ENCODE peak calls at places on chromosomes 4 and X, in six cellular contexts. One of them, this sample, is unnamed.

GRCh38 chr4:147777456-147778091 is 45.7 kb downstream of the ARHGAP10 start:
- DNase-seq in osteocyte: no peak
- DNase-seq in tibial artery: no peak
- DNase-seq in neural progenitor cell: no peak
- DNase-seq in GM20000: no peak
- DNase-seq in type B pancreatic cell: no peak
- DNase-seq in this sample: no peak

GRCh38 chrX:54891573-54891972 is 29.1 kb upstream of the TRO start:
- DNase-seq in osteocyte: no peak
- DNase-seq in tibial artery: no peak
- DNase-seq in neural progenitor cell: peak; percentile 54
- DNase-seq in GM20000: peak; percentile 23
- DNase-seq in type B pancreatic cell: no peak
- DNase-seq in this sample: peak; percentile 28

GRCh38 chrX:32451954-32452518 is 759.3 kb downstream of the DMD start:
- DNase-seq in osteocyte: no peak
- DNase-seq in tibial artery: no peak
- DNase-seq in neural progenitor cell: no peak
- DNase-seq in GM20000: no peak
- DNase-seq in type B pancreatic cell: no peak
- DNase-seq in this sample: no peak

GRCh38 chr4:96603635-96604034 is 763.7 kb downstream of the PDHA2 start:
- DNase-seq in osteocyte: no peak
- DNase-seq in tibial artery: no peak
- DNase-seq in neural progenitor cell: no peak
- DNase-seq in GM20000: no peak
- DNase-seq in type B pancreatic cell: no peak
- DNase-seq in this sample: no peak

GRCh38 chr4:131499139-131499873 is 1649.8 kb upstream of the PCDH10 start:
- DNase-seq in osteocyte: no peak
- DNase-seq in tibial artery: no peak
- DNase-seq in neural progenitor cell: no peak
- DNase-seq in GM20000: no peak
- DNase-seq in type B pancreatic cell: no peak
- DNase-seq in this sample: no peak

GRCh38 chr4:159425749-159426376 is 323.0 kb downstream of the RAPGEF2 start:
- DNase-seq in osteocyte: no peak
- DNase-seq in tibial artery: no peak
- DNase-seq in neural progenitor cell: no peak
- DNase-seq in GM20000: no peak
- DNase-seq in type B pancreatic cell: no peak
- DNase-seq in this sample: no peak

GRCh38 chrX:10600479-10600878 is 19.9 kb downstream of the MID1 start:
- DNase-seq in osteocyte: no peak
- DNase-seq in tibial artery: no peak
- DNase-seq in neural progenitor cell: no peak
- DNase-seq in GM20000: no peak
- DNase-seq in type B pancreatic cell: no peak
- DNase-seq in this sample: no peak

GRCh38 chr4:88219099-88219498 is 60.7 kb upstream of the ABCG2 start:
- DNase-seq in osteocyte: no peak
- DNase-seq in tibial artery: no peak
- DNase-seq in neural progenitor cell: peak; percentile 53
- DNase-seq in GM20000: peak; percentile 45
- DNase-seq in type B pancreatic cell: no peak
- DNase-seq in this sample: peak; percentile 55

GRCh38 chr4:104728380-104729122 is 233.9 kb upstream of the CXXC4 start:
- DNase-seq in osteocyte: no peak
- DNase-seq in tibial artery: no peak
- DNase-seq in neural progenitor cell: no peak
- DNase-seq in GM20000: no peak
- DNase-seq in type B pancreatic cell: no peak
- DNase-seq in this sample: no peak

DNA sequence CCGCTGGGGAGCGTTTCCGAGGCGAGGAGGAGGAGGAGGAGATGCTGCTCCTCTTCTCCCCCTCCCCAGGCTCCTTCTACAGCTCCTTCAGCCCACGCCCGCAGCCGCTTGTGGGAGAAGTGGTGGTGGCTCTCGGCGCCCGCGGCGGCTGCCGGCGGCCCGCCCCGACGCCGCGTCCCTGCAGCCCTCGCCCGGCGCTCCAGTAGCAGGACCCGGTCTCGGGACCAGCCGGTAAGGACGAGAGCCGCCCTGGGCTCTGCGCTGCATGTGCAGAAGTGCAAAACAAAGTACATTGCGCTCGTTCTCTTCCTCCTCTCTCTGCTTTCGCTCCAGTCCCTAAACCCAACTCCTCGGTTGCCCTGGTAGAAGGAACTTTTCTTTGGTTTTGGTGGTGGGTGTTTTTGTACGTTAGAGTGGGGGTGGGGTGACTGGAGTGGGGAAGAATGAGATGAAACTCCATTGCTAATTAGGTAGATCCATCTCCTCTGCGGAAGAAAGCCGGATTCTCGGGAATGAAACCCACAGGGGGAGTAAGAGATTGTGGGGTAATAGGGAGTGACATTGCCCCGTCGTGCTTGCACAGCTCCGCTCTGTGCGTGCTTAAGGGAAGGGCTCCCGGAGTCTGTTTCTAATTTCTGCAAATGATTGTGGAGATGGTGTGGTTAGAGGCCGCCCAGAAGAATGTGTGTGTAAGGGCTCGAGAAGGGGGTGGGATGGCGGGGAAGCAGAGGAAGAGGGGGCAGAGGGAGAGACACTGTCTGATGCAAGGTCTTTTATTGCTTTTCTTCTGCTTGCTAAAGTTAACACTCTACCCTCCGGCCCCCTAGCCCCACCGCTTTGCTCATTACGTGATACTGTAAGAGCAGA is 677 bp downstream of the PTPN13 start:
- DNase-seq in osteocyte: peak; percentile 87
- DNase-seq in tibial artery: peak; percentile 45
- DNase-seq in neural progenitor cell: peak; percentile 78
- DNase-seq in GM20000: peak; percentile 38
- DNase-seq in type B pancreatic cell: peak; percentile 70
- DNase-seq in this sample: peak; percentile 24
- TF ChIP-seq CTCF in osteocyte: peak; percentile 51
- TF ChIP-seq CTCF in tibial artery: no peak
- TF ChIP-seq CTCF in neural progenitor cell: peak; percentile 43
- TF ChIP-seq CTCF in GM20000: no peak
- TF ChIP-seq CTCF in type B pancreatic cell: peak; percentile 63
- TF ChIP-seq CTCF in this sample: no peak

DNA sequence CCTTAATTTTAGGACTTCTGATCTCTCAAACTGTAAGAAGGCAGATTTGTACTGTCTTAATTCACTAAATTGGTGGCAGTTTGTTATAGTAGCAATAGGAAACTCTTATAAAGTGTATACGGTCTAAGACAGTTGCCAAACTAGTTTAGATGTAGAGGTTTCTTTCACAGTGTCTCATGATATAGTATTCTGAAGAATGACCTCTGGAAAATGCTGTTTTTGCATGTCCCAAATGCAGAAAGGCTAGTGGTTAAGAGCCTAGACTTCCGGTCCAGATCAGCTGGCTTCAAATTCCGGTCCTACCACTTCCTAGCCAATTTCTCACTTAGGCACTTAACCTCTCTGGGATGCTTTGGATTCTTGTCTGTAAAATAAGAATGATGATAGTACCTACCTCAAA is 538.5 kb downstream of the CENPC start:
- DNase-seq in osteocyte: no peak
- DNase-seq in tibial artery: no peak
- DNase-seq in neural progenitor cell: no peak
- DNase-seq in GM20000: no peak
- DNase-seq in type B pancreatic cell: no peak
- DNase-seq in this sample: no peak
- TF ChIP-seq CTCF in osteocyte: no peak
- TF ChIP-seq CTCF in tibial artery: no peak
- TF ChIP-seq CTCF in neural progenitor cell: no peak
- TF ChIP-seq CTCF in GM20000: no peak
- TF ChIP-seq CTCF in type B pancreatic cell: no peak
- TF ChIP-seq CTCF in this sample: no peak

GRCh38 chrX:118677318-118677717 is 50.1 kb upstream of the IL13RA1 start:
- DNase-seq in osteocyte: no peak
- DNase-seq in tibial artery: no peak
- DNase-seq in neural progenitor cell: no peak
- DNase-seq in GM20000: no peak
- DNase-seq in type B pancreatic cell: no peak
- DNase-seq in this sample: no peak

GRCh38 chrX:118679290-118679689 is 48.1 kb upstream of the IL13RA1 start:
- DNase-seq in osteocyte: no peak
- DNase-seq in tibial artery: no peak
- DNase-seq in neural progenitor cell: no peak
- DNase-seq in GM20000: no peak
- DNase-seq in type B pancreatic cell: no peak
- DNase-seq in this sample: no peak

GRCh38 chrX:118675966-118676349 is 51.4 kb upstream of the IL13RA1 start:
- DNase-seq in osteocyte: no peak
- DNase-seq in tibial artery: no peak
- DNase-seq in neural progenitor cell: no peak
- DNase-seq in GM20000: no peak
- DNase-seq in type B pancreatic cell: no peak
- DNase-seq in this sample: no peak

DNA sequence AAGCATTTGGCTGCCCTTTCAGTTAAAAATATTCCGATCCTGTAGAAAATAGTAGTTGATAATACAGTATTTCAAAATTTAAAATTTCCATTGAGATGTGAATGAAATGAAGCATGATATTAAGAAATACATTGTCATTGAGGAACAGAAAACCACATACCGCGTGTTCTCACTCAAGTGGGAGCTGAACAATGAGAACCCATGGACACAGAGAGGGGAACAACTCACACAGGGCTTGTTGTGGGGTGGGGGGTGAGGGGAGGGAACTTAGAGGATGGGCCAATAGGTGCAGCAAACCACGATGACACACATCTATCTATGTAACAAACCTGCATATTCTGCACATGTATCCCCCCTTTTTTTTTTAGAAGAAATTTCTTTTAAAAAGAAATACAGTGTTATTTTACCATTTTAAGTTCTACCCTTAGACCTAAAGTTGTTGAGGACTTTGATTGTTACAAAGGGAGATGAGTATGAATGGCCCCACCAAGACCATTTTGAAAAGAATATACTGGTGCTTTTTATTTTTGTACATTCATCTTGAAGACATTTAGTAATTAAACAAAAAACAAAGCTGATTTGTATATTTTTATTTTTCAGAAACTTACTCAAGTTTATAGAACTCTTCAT is 52.0 kb upstream of the IL13RA1 start:
- DNase-seq in osteocyte: no peak
- DNase-seq in tibial artery: no peak
- DNase-seq in neural progenitor cell: no peak
- DNase-seq in GM20000: no peak
- DNase-seq in type B pancreatic cell: no peak
- DNase-seq in this sample: no peak
- TF ChIP-seq CTCF in osteocyte: no peak
- TF ChIP-seq CTCF in tibial artery: no peak
- TF ChIP-seq CTCF in neural progenitor cell: no peak
- TF ChIP-seq CTCF in GM20000: no peak
- TF ChIP-seq CTCF in type B pancreatic cell: no peak
- TF ChIP-seq CTCF in this sample: no peak

GRCh38 chr4:48908687-48909086 is 2.1 kb upstream of the OCIAD2 start:
- DNase-seq in osteocyte: no peak
- DNase-seq in tibial artery: no peak
- DNase-seq in neural progenitor cell: no peak
- DNase-seq in GM20000: no peak
- DNase-seq in type B pancreatic cell: no peak
- DNase-seq in this sample: no peak

GRCh38 chr4:48907706-48908477 is 1.3 kb upstream of the OCIAD2 start:
- DNase-seq in osteocyte: no peak
- DNase-seq in tibial artery: no peak
- DNase-seq in neural progenitor cell: no peak
- DNase-seq in GM20000: no peak
- DNase-seq in type B pancreatic cell: no peak
- DNase-seq in this sample: no peak

GRCh38 chr4:48904541-48905142 is 1.9 kb downstream of the OCIAD2 start:
- DNase-seq in osteocyte: no peak
- DNase-seq in tibial artery: no peak
- DNase-seq in neural progenitor cell: no peak
- DNase-seq in GM20000: no peak
- DNase-seq in type B pancreatic cell: no peak
- DNase-seq in this sample: no peak

GRCh38 chr4:48905363-48906015 is 1.1 kb downstream of the OCIAD2 start:
- DNase-seq in osteocyte: no peak
- DNase-seq in tibial artery: no peak
- DNase-seq in neural progenitor cell: no peak
- DNase-seq in GM20000: no peak
- DNase-seq in type B pancreatic cell: no peak
- DNase-seq in this sample: no peak

DNA sequence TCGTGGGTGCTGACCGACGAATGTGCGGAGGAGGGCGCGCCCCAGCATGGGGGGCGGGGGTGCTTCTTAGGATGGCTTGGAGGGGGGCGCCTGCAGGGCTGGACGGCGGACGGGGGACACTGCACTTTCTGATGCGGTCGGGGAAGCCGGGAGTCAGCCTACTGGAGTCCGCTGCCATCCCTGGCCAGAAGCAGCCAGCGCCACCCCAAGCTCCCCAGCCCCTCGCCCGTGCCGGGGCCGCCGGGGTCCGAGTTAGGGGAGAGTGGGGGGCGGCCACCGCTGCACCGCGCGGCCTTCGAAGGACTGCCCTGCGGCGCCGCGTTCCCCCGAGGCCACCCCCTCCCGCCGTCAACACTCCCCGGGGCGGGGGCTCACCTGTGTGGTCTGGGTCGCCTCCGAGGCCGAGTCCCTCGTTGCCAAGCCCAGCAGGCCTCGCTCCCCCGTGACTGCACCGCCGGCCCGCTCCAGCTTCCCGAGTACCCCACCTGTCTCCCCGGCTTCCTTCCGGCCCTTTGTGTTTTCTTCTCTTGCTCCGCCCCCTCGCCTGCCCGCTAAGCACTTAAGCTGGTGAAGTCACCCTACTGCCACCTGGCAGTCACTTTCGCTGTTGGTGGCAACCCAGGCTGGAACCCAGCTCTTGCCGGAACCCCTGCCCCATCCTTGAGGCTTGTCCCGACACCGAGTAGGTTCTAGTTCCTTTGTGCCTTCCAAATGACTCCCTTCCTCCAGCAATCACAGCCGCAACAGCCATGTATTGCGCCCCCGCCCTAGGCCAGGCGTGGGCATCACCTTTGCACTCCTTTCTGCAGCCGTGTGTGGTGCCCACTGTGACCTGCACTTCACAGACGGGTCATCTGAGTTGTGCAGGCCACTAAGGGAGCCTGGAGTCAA is at the start of gene OCIAD2:
- DNase-seq in osteocyte: no peak
- DNase-seq in tibial artery: peak; percentile 37
- DNase-seq in neural progenitor cell: peak; percentile 85
- DNase-seq in GM20000: peak; percentile 88
- DNase-seq in type B pancreatic cell: peak; percentile 70
- DNase-seq in this sample: peak; percentile 86
- TF ChIP-seq CTCF in osteocyte: no peak
- TF ChIP-seq CTCF in tibial artery: no peak
- TF ChIP-seq CTCF in neural progenitor cell: peak; percentile 29
- TF ChIP-seq CTCF in GM20000: peak; percentile 3
- TF ChIP-seq CTCF in type B pancreatic cell: no peak
- TF ChIP-seq CTCF in this sample: peak; percentile 40

GRCh38 chr4:62434921-62435320 is 1234.8 kb downstream of the ADGRL3 start:
- DNase-seq in osteocyte: no peak
- DNase-seq in tibial artery: no peak
- DNase-seq in neural progenitor cell: no peak
- DNase-seq in GM20000: no peak
- DNase-seq in type B pancreatic cell: no peak
- DNase-seq in this sample: no peak
- TF ChIP-seq CTCF in osteocyte: no peak
- TF ChIP-seq CTCF in tibial artery: no peak
- TF ChIP-seq CTCF in neural progenitor cell: no peak
- TF ChIP-seq CTCF in GM20000: no peak
- TF ChIP-seq CTCF in type B pancreatic cell: no peak
- TF ChIP-seq CTCF in this sample: no peak

GRCh38 chrX:71911023-71911730 is 532 bp downstream of the NHSL2 start:
- DNase-seq in osteocyte: no peak
- DNase-seq in tibial artery: no peak
- DNase-seq in neural progenitor cell: peak; percentile 83
- DNase-seq in GM20000: peak; percentile 16
- DNase-seq in type B pancreatic cell: no peak
- DNase-seq in this sample: peak; percentile 24
- TF ChIP-seq CTCF in osteocyte: peak; percentile 58
- TF ChIP-seq CTCF in tibial artery: no peak
- TF ChIP-seq CTCF in neural progenitor cell: peak; percentile 45
- TF ChIP-seq CTCF in GM20000: no peak
- TF ChIP-seq CTCF in type B pancreatic cell: peak; percentile 72
- TF ChIP-seq CTCF in this sample: no peak